ENCODE peak calls at places on chromosome 20, in eight cellular contexts. S is lower lobe of right lung; X is cardiac fibroblast; V is NCI-H1694 treated with DMSO at 0.1 percent for 48 hours; W is GDM1; A is hypothalamus; I is stimulated activated CD4-positive, alpha-beta T cell treated with anti-CD3 and anti-CD28 coated beads, Interleukin-15, amount 100 ng/mL, for 1 hour; G is ELF-1. P is an unnamed sample.

GRCh38 chr20:37749620-37750403 is 56.0 kb downstream of the CTNNBL1 start:
- DNase-seq in S (no peak), X (no peak), V (peak), W (no peak), A (peak), I (no peak), G (no peak), P (no peak)

GRCh38 chr20:10313701-10314100 is 95.1 kb downstream of the SNAP25 start:
- DNase-seq in S (no peak), X (peak), V (no peak), W (no peak), A (no peak), I (no peak), G (no peak), P (no peak)

GRCh38 chr20:35151739-35152138 is 4.6 kb upstream of the EDEM2 start:
- DNase-seq in S (no peak), X (peak), V (no peak), W (no peak), A (no peak), I (no peak), G (no peak), P (no peak)

GRCh38 chr20:44600758-44601562 is 18.6 kb downstream of the PKIG start:
- DNase-seq in S (no peak), X (no peak), V (no peak), W (no peak), A (peak), I (no peak), G (no peak), P (no peak)

GRCh38 chr20:58546756-58547526 is 31.7 kb upstream of the APCDD1L start:
- DNase-seq in S (no peak), X (no peak), V (no peak), W (no peak), A (no peak), I (no peak), G (no peak), P (no peak)

GRCh38 chr20:49394264-49394663 is 88.2 kb downstream of the KCNB1 start:
- DNase-seq in S (no peak), X (peak), V (no peak), W (no peak), A (no peak), I (no peak), G (no peak), P (no peak)

GRCh38 chr20:1381753-1382591 is 10.9 kb downstream of the FKBP1A start:
- DNase-seq in S (no peak), X (no peak), V (no peak), W (no peak), A (no peak), I (no peak), G (no peak), P (no peak)

GRCh38 chr20:58688838-58689237 is 3.8 kb upstream of the NPEPL1 start:
- DNase-seq in S (no peak), X (no peak), V (peak), W (no peak), A (peak), I (no peak), G (no peak), P (no peak)

GRCh38 chr20:52224920-52225319 is 33.3 kb upstream of the ZFP64 start:
- DNase-seq in S (no peak), X (no peak), V (no peak), W (no peak), A (no peak), I (no peak), G (no peak), P (no peak)

GRCh38 chr20:62010551-62011402 is 54.9 kb downstream of the TAF4 start:
- DNase-seq in S (no peak), X (peak), V (peak), W (peak), A (peak), I (peak), G (peak), P (no peak)

GRCh38 chr20:25356294-25356933 is 34.2 kb downstream of the ABHD12 start:
- DNase-seq in S (no peak), X (no peak), V (peak), W (no peak), A (no peak), I (no peak), G (no peak), P (no peak)

GRCh38 chr20:63177134-63177784 is 38.7 kb downstream of the YTHDF1 start:
- DNase-seq in S (no peak), X (no peak), V (peak), W (no peak), A (peak), I (no peak), G (no peak), P (no peak)

GRCh38 chr20:38892091-38892981 is 33.9 kb upstream of the FAM83D start:
- DNase-seq in S (no peak), X (no peak), V (no peak), W (peak), A (no peak), I (no peak), G (no peak), P (no peak)

GRCh38 chr20:41347523-41348429 is 7.2 kb downstream of the LPIN3 start:
- DNase-seq in S (no peak), X (peak), V (no peak), W (no peak), A (no peak), I (no peak), G (no peak), P (no peak)

GRCh38 chr20:35303735-35304431 is 11.7 kb upstream of the FAM83C start:
- DNase-seq in S (peak), X (peak), V (peak), W (peak), A (peak), I (peak), G (peak), P (peak)

GRCh38 chr20:19288061-19288460 is 75.6 kb downstream of the SLC24A3 start:
- DNase-seq in S (no peak), X (no peak), V (no peak), W (no peak), A (no peak), I (no peak), G (no peak), P (no peak)

GRCh38 chr20:3686867-3687321 is 5.1 kb upstream of the ADAM33 start:
- DNase-seq in S (no peak), X (peak), V (peak), W (no peak), A (peak), I (no peak), G (no peak), P (no peak)

GRCh38 chr20:35561268-35561667 is 19.4 kb downstream of the ERGIC3 start:
- DNase-seq in S (no peak), X (peak), V (no peak), W (no peak), A (peak), I (no peak), G (peak), P (peak)

GRCh38 chr20:54123587-54124180 is 50.1 kb downstream of the CYP24A1 start:
- DNase-seq in S (peak), X (peak), V (no peak), W (no peak), A (no peak), I (no peak), G (peak), P (no peak)

P was measured in CD14-positive monocyte.